ENCODE peak calls at places on chromosome 4, in seven cellular contexts. One of them, this sample, is unnamed.
A peak's percentile ranks its signal among the peaks of the same experiment; 100 is the strongest.

GRCh38 chr4:108360857-108361820 is 192.4 kb upstream of the LEF1 start:
- DNase-seq in fibroblast of the aortic adventitia: peak; percentile 10
- DNase-seq in type B pancreatic cell: no peak
- DNase-seq in breast epithelium: no peak
- DNase-seq in astrocyte of the spinal cord: peak; percentile 81
- DNase-seq in mucosa of descending colon: no peak
- DNase-seq in tibial artery: no peak
- DNase-seq in this sample: no peak

GRCh38 chr4:137509855-137510282 is 22.4 kb downstream of the PCDH18 start:
- DNase-seq in fibroblast of the aortic adventitia: no peak
- DNase-seq in type B pancreatic cell: no peak
- DNase-seq in breast epithelium: no peak
- DNase-seq in astrocyte of the spinal cord: peak; percentile 36
- DNase-seq in mucosa of descending colon: no peak
- DNase-seq in tibial artery: no peak
- DNase-seq in this sample: no peak

GRCh38 chr4:62644372-62644771 is 1444.2 kb downstream of the ADGRL3 start:
- DNase-seq in fibroblast of the aortic adventitia: peak; percentile 1
- DNase-seq in type B pancreatic cell: no peak
- DNase-seq in breast epithelium: no peak
- DNase-seq in astrocyte of the spinal cord: peak; percentile 33
- DNase-seq in mucosa of descending colon: no peak
- DNase-seq in tibial artery: no peak
- DNase-seq in this sample: no peak

GRCh38 chr4:102478186-102478585 is 23.0 kb upstream of the NFKB1 start:
- DNase-seq in fibroblast of the aortic adventitia: no peak
- DNase-seq in type B pancreatic cell: no peak
- DNase-seq in breast epithelium: no peak
- DNase-seq in astrocyte of the spinal cord: no peak
- DNase-seq in mucosa of descending colon: no peak
- DNase-seq in tibial artery: no peak
- DNase-seq in this sample: no peak

GRCh38 chr4:142379277-142380051 is 466.6 kb downstream of the INPP4B start:
- DNase-seq in fibroblast of the aortic adventitia: peak; percentile 88
- DNase-seq in type B pancreatic cell: no peak
- DNase-seq in breast epithelium: no peak
- DNase-seq in astrocyte of the spinal cord: peak; percentile 92
- DNase-seq in mucosa of descending colon: no peak
- DNase-seq in tibial artery: no peak
- DNase-seq in this sample: no peak

GRCh38 chr4:46804781-46805413 is 104.1 kb downstream of the COX7B2 start:
- DNase-seq in fibroblast of the aortic adventitia: no peak
- DNase-seq in type B pancreatic cell: no peak
- DNase-seq in breast epithelium: no peak
- DNase-seq in astrocyte of the spinal cord: no peak
- DNase-seq in mucosa of descending colon: no peak
- DNase-seq in tibial artery: no peak
- DNase-seq in this sample: no peak

GRCh38 chr4:90958256-90958895 is 831.2 kb downstream of the CCSER1 start:
- DNase-seq in fibroblast of the aortic adventitia: no peak
- DNase-seq in type B pancreatic cell: no peak
- DNase-seq in breast epithelium: no peak
- DNase-seq in astrocyte of the spinal cord: peak; percentile 95
- DNase-seq in mucosa of descending colon: no peak
- DNase-seq in tibial artery: no peak
- DNase-seq in this sample: no peak

GRCh38 chr4:88008133-88008621 is 742 bp downstream of the PKD2 start:
- DNase-seq in fibroblast of the aortic adventitia: peak; percentile 51
- DNase-seq in type B pancreatic cell: peak; percentile 71
- DNase-seq in breast epithelium: no peak
- DNase-seq in astrocyte of the spinal cord: peak; percentile 42
- DNase-seq in mucosa of descending colon: peak; percentile 55
- DNase-seq in tibial artery: peak; percentile 54
- DNase-seq in this sample: no peak

GRCh38 chr4:26836539-26836938 is 24.1 kb upstream of the STIM2 start:
- DNase-seq in fibroblast of the aortic adventitia: no peak
- DNase-seq in type B pancreatic cell: no peak
- DNase-seq in breast epithelium: no peak
- DNase-seq in astrocyte of the spinal cord: no peak
- DNase-seq in mucosa of descending colon: no peak
- DNase-seq in tibial artery: no peak
- DNase-seq in this sample: no peak

GRCh38 chr4:174538876-174539250 is 16.6 kb upstream of the HPGD start:
- DNase-seq in fibroblast of the aortic adventitia: no peak
- DNase-seq in type B pancreatic cell: no peak
- DNase-seq in breast epithelium: no peak
- DNase-seq in astrocyte of the spinal cord: no peak
- DNase-seq in mucosa of descending colon: no peak
- DNase-seq in tibial artery: no peak
- DNase-seq in this sample: no peak

GRCh38 chr4:77500801-77501200 is 104.8 kb upstream of the CXCL13 start:
- DNase-seq in fibroblast of the aortic adventitia: no peak
- DNase-seq in type B pancreatic cell: no peak
- DNase-seq in breast epithelium: no peak
- DNase-seq in astrocyte of the spinal cord: peak; percentile 14
- DNase-seq in mucosa of descending colon: no peak
- DNase-seq in tibial artery: no peak
- DNase-seq in this sample: no peak

GRCh38 chr4:72553540-72553939 is 15.5 kb downstream of the ADAMTS3 start:
- DNase-seq in fibroblast of the aortic adventitia: no peak
- DNase-seq in type B pancreatic cell: no peak
- DNase-seq in breast epithelium: no peak
- DNase-seq in astrocyte of the spinal cord: no peak
- DNase-seq in mucosa of descending colon: no peak
- DNase-seq in tibial artery: no peak
- DNase-seq in this sample: no peak

GRCh38 chr4:63528592-63528991 is 880.7 kb downstream of the TECRL start:
- DNase-seq in fibroblast of the aortic adventitia: no peak
- DNase-seq in type B pancreatic cell: no peak
- DNase-seq in breast epithelium: no peak
- DNase-seq in astrocyte of the spinal cord: no peak
- DNase-seq in mucosa of descending colon: no peak
- DNase-seq in tibial artery: no peak
- DNase-seq in this sample: no peak

GRCh38 chr4:78058591-78059523 is 1.7 kb downstream of the FRAS1 start:
- DNase-seq in fibroblast of the aortic adventitia: peak; percentile 16
- DNase-seq in type B pancreatic cell: no peak
- DNase-seq in breast epithelium: no peak
- DNase-seq in astrocyte of the spinal cord: peak; percentile 29
- DNase-seq in mucosa of descending colon: peak; percentile 61
- DNase-seq in tibial artery: no peak
- DNase-seq in this sample: no peak

GRCh38 chr4:42729505-42730237 is 72.8 kb upstream of the ATP8A1 start:
- DNase-seq in fibroblast of the aortic adventitia: no peak
- DNase-seq in type B pancreatic cell: no peak
- DNase-seq in breast epithelium: no peak
- DNase-seq in astrocyte of the spinal cord: no peak
- DNase-seq in mucosa of descending colon: no peak
- DNase-seq in tibial artery: no peak
- DNase-seq in this sample: no peak

GRCh38 chr4:69760455-69760854 is at the start of gene SULT1B1:
- DNase-seq in fibroblast of the aortic adventitia: peak; percentile 81
- DNase-seq in type B pancreatic cell: no peak
- DNase-seq in breast epithelium: no peak
- DNase-seq in astrocyte of the spinal cord: peak; percentile 68
- DNase-seq in mucosa of descending colon: peak; percentile 33
- DNase-seq in tibial artery: peak; percentile 40
- DNase-seq in this sample: no peak

GRCh38 chr4:54784188-54784671 is 126.5 kb downstream of the KIT start:
- DNase-seq in fibroblast of the aortic adventitia: peak; percentile 92
- DNase-seq in type B pancreatic cell: no peak
- DNase-seq in breast epithelium: no peak
- DNase-seq in astrocyte of the spinal cord: peak; percentile 71
- DNase-seq in mucosa of descending colon: peak; percentile 58
- DNase-seq in tibial artery: peak; percentile 95
- DNase-seq in this sample: no peak

GRCh38 chr4:127355738-127356137 is 277.0 kb upstream of the INTU start:
- DNase-seq in fibroblast of the aortic adventitia: no peak
- DNase-seq in type B pancreatic cell: no peak
- DNase-seq in breast epithelium: no peak
- DNase-seq in astrocyte of the spinal cord: peak; percentile 14
- DNase-seq in mucosa of descending colon: no peak
- DNase-seq in tibial artery: no peak
- DNase-seq in this sample: no peak

GRCh38 chr4:181939199-181939945 is 303.8 kb upstream of the TENM3 start:
- DNase-seq in fibroblast of the aortic adventitia: peak; percentile 28
- DNase-seq in type B pancreatic cell: no peak
- DNase-seq in breast epithelium: no peak
- DNase-seq in astrocyte of the spinal cord: peak; percentile 76
- DNase-seq in mucosa of descending colon: no peak
- DNase-seq in tibial artery: no peak
- DNase-seq in this sample: no peak

GRCh38 chr4:139582044-139582443 is 26.0 kb upstream of the SETD7 start:
- DNase-seq in fibroblast of the aortic adventitia: peak; percentile 55
- DNase-seq in type B pancreatic cell: no peak
- DNase-seq in breast epithelium: no peak
- DNase-seq in astrocyte of the spinal cord: no peak
- DNase-seq in mucosa of descending colon: no peak
- DNase-seq in tibial artery: no peak
- DNase-seq in this sample: no peak

GRCh38 chr4:151219938-151220337 is 57.0 kb upstream of the PRSS48 start:
- DNase-seq in fibroblast of the aortic adventitia: no peak
- DNase-seq in type B pancreatic cell: no peak
- DNase-seq in breast epithelium: no peak
- DNase-seq in astrocyte of the spinal cord: no peak
- DNase-seq in mucosa of descending colon: no peak
- DNase-seq in tibial artery: no peak
- DNase-seq in this sample: no peak

GRCh38 chr4:108170729-108171540 is 2.2 kb upstream of the LEF1 start:
- DNase-seq in fibroblast of the aortic adventitia: no peak
- DNase-seq in type B pancreatic cell: no peak
- DNase-seq in breast epithelium: no peak
- DNase-seq in astrocyte of the spinal cord: peak; percentile 47
- DNase-seq in mucosa of descending colon: no peak
- DNase-seq in tibial artery: no peak
- DNase-seq in this sample: no peak

GRCh38 chr4:164350086-164350485 is 403.8 kb upstream of the SMIM31 start:
- DNase-seq in fibroblast of the aortic adventitia: no peak
- DNase-seq in type B pancreatic cell: no peak
- DNase-seq in breast epithelium: no peak
- DNase-seq in astrocyte of the spinal cord: peak; percentile 8
- DNase-seq in mucosa of descending colon: no peak
- DNase-seq in tibial artery: no peak
- DNase-seq in this sample: no peak

GRCh38 chr4:19532120-19532848 is 719.4 kb upstream of the SLIT2 start:
- DNase-seq in fibroblast of the aortic adventitia: peak; percentile 39
- DNase-seq in type B pancreatic cell: no peak
- DNase-seq in breast epithelium: no peak
- DNase-seq in astrocyte of the spinal cord: peak; percentile 35
- DNase-seq in mucosa of descending colon: no peak
- DNase-seq in tibial artery: no peak
- DNase-seq in this sample: no peak

GRCh38 chr4:10117424-10118354 is 1.1 kb upstream of the WDR1 start:
- DNase-seq in fibroblast of the aortic adventitia: peak; percentile 46
- DNase-seq in type B pancreatic cell: no peak
- DNase-seq in breast epithelium: no peak
- DNase-seq in astrocyte of the spinal cord: peak; percentile 46
- DNase-seq in mucosa of descending colon: peak; percentile 63
- DNase-seq in tibial artery: no peak
- DNase-seq in this sample: peak; percentile 63

GRCh38 chr4:34181311-34181808 is 2063.0 kb downstream of the ARAP2 start:
- DNase-seq in fibroblast of the aortic adventitia: peak; percentile 94
- DNase-seq in type B pancreatic cell: no peak
- DNase-seq in breast epithelium: no peak
- DNase-seq in astrocyte of the spinal cord: peak; percentile 89
- DNase-seq in mucosa of descending colon: no peak
- DNase-seq in tibial artery: no peak
- DNase-seq in this sample: no peak

GRCh38 chr4:41687971-41688370 is 60.6 kb downstream of the PHOX2B start:
- DNase-seq in fibroblast of the aortic adventitia: no peak
- DNase-seq in type B pancreatic cell: no peak
- DNase-seq in breast epithelium: no peak
- DNase-seq in astrocyte of the spinal cord: no peak
- DNase-seq in mucosa of descending colon: no peak
- DNase-seq in tibial artery: no peak
- DNase-seq in this sample: no peak
- TF ChIP-seq CTCF in fibroblast of the aortic adventitia: no peak
- TF ChIP-seq CTCF in type B pancreatic cell: no peak
- TF ChIP-seq CTCF in breast epithelium: no peak
- TF ChIP-seq CTCF in astrocyte of the spinal cord: no peak
- TF ChIP-seq CTCF in mucosa of descending colon: no peak
- TF ChIP-seq CTCF in tibial artery: no peak
- TF ChIP-seq CTCF in this sample: no peak

DNA sequence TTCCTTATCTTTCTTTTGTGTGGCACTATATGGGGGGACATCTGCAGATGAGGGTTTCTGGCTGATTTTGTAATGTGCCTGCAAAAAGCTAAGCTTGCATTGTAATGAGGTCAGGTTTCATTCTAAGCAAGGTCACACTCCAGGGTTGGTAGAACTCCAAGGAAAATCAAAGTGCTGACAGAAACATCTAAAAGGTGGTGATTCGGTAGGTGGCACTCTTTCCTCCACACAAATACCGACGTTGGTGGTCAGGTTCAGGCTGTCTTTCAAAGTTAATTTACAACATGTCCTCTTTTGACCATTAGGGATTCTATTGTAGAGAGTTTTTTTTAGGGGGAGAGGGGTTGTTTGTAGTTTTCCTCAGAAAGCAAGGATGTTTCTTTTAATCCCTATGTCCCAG is 434.4 kb downstream of the PPARGC1A start:
- DNase-seq in fibroblast of the aortic adventitia: no peak
- DNase-seq in type B pancreatic cell: no peak
- DNase-seq in breast epithelium: no peak
- DNase-seq in astrocyte of the spinal cord: no peak
- DNase-seq in mucosa of descending colon: no peak
- DNase-seq in tibial artery: no peak
- DNase-seq in this sample: no peak
- TF ChIP-seq CTCF in fibroblast of the aortic adventitia: no peak
- TF ChIP-seq CTCF in type B pancreatic cell: peak; percentile 40
- TF ChIP-seq CTCF in breast epithelium: no peak
- TF ChIP-seq CTCF in astrocyte of the spinal cord: no peak
- TF ChIP-seq CTCF in mucosa of descending colon: no peak
- TF ChIP-seq CTCF in tibial artery: no peak
- TF ChIP-seq CTCF in this sample: no peak

GRCh38 chr4:168945291-168945690 is 64.8 kb downstream of the CBR4 start:
- DNase-seq in fibroblast of the aortic adventitia: no peak
- DNase-seq in type B pancreatic cell: no peak
- DNase-seq in breast epithelium: no peak
- DNase-seq in astrocyte of the spinal cord: no peak
- DNase-seq in mucosa of descending colon: no peak
- DNase-seq in tibial artery: no peak
- DNase-seq in this sample: no peak

DNA sequence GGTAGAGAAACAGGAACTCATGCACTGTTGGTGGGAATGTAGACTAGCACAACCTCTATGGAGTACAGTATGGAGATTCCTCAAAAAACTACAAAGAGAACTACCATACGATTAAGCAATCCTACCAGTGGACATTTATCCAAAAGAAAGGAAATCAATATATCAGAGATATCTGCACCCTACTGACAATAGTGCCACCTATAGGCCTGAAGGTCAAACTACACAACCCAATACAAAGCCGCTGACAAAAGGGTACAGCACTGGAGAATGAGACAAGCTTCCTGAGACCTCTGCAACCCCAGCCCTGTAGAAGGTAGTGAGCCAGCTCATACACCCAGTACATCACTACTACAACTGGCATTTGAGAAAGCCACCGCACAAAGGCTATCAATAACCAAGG is 67.1 kb downstream of the CBR4 start:
- DNase-seq in fibroblast of the aortic adventitia: no peak
- DNase-seq in type B pancreatic cell: no peak
- DNase-seq in breast epithelium: no peak
- DNase-seq in astrocyte of the spinal cord: no peak
- DNase-seq in mucosa of descending colon: no peak
- DNase-seq in tibial artery: no peak
- DNase-seq in this sample: no peak
- TF ChIP-seq CTCF in fibroblast of the aortic adventitia: peak; percentile 52
- TF ChIP-seq CTCF in type B pancreatic cell: peak; percentile 67
- TF ChIP-seq CTCF in breast epithelium: no peak
- TF ChIP-seq CTCF in astrocyte of the spinal cord: peak; percentile 59
- TF ChIP-seq CTCF in mucosa of descending colon: no peak
- TF ChIP-seq CTCF in tibial artery: peak; percentile 30
- TF ChIP-seq CTCF in this sample: peak; percentile 67

GRCh38 chr4:38166082-38166481 is 205.9 kb downstream of the PTTG2 start:
- DNase-seq in fibroblast of the aortic adventitia: no peak
- DNase-seq in type B pancreatic cell: no peak
- DNase-seq in breast epithelium: no peak
- DNase-seq in astrocyte of the spinal cord: no peak
- DNase-seq in mucosa of descending colon: no peak
- DNase-seq in tibial artery: no peak
- DNase-seq in this sample: peak; percentile 81
- TF ChIP-seq CTCF in fibroblast of the aortic adventitia: no peak
- TF ChIP-seq CTCF in type B pancreatic cell: no peak
- TF ChIP-seq CTCF in breast epithelium: no peak
- TF ChIP-seq CTCF in astrocyte of the spinal cord: no peak
- TF ChIP-seq CTCF in mucosa of descending colon: no peak
- TF ChIP-seq CTCF in tibial artery: no peak
- TF ChIP-seq CTCF in this sample: peak; percentile 33